ENCODE peak calls at places on chromosomes 1 and 21, in four cellular contexts. One of them, this sample, is unnamed.

GRCh38 chr1:50369830-50370229 is 53.4 kb downstream of the DMRTA2 start:
- DNase-seq in fibroblast of lung: no peak
- DNase-seq in IMR-90: no peak
- DNase-seq in left ventricle myocardium inferior: no peak
- DNase-seq in this sample: no peak

GRCh38 chr1:206803221-206803730 is 31.0 kb upstream of the IL10 start:
- DNase-seq in IMR-90: no peak
- DNase-seq in fibroblast of lung: no peak
- DNase-seq in left ventricle myocardium inferior: no peak
- DNase-seq in this sample: no peak

GRCh38 chr1:163315773-163316374 is 5.9 kb upstream of the NUF2 start:
- DNase-seq in IMR-90: peak; percentile 68
- DNase-seq in left ventricle myocardium inferior: no peak
- DNase-seq in fibroblast of lung: peak; percentile 74
- DNase-seq in this sample: peak; percentile 54

GRCh38 chr1:42181687-42182086 is 17.1 kb upstream of the GUCA2A start:
- DNase-seq in fibroblast of lung: no peak
- DNase-seq in left ventricle myocardium inferior: no peak
- DNase-seq in IMR-90: no peak
- DNase-seq in this sample: no peak

GRCh38 chr1:192709544-192709943 is 73.6 kb downstream of the RGS13 start:
- DNase-seq in fibroblast of lung: no peak
- DNase-seq in left ventricle myocardium inferior: no peak
- DNase-seq in IMR-90: peak; percentile 32
- DNase-seq in this sample: no peak

GRCh38 chr1:169484683-169485426 is 889 bp downstream of the SLC19A2 start:
- DNase-seq in IMR-90: peak; percentile 82
- DNase-seq in fibroblast of lung: peak; percentile 82
- DNase-seq in left ventricle myocardium inferior: peak; percentile 33
- DNase-seq in this sample: peak; percentile 68

GRCh38 chr1:204031098-204031710 is 41.7 kb upstream of the SOX13 start:
- DNase-seq in left ventricle myocardium inferior: no peak
- DNase-seq in IMR-90: no peak
- DNase-seq in fibroblast of lung: no peak
- DNase-seq in this sample: no peak

GRCh38 chr1:208093754-208094719 is 150.1 kb downstream of the PLXNA2 start:
- DNase-seq in fibroblast of lung: peak; percentile 63
- DNase-seq in IMR-90: peak; percentile 58
- DNase-seq in left ventricle myocardium inferior: peak; percentile 73
- DNase-seq in this sample: peak; percentile 79

GRCh38 chr1:28259935-28260802 is 851 bp downstream of the SESN2 start:
- DNase-seq in IMR-90: peak; percentile 88
- DNase-seq in fibroblast of lung: peak; percentile 92
- DNase-seq in left ventricle myocardium inferior: peak; percentile 79
- DNase-seq in this sample: peak; percentile 83

GRCh38 chr1:221230605-221231004 is 351.4 kb downstream of the HLX start:
- DNase-seq in fibroblast of lung: peak; percentile 25
- DNase-seq in IMR-90: peak; percentile 37
- DNase-seq in left ventricle myocardium inferior: no peak
- DNase-seq in this sample: peak; percentile 65

GRCh38 chr21:42781981-42782722 is 97.2 kb downstream of the WDR4 start:
- DNase-seq in left ventricle myocardium inferior: no peak
- DNase-seq in IMR-90: no peak
- DNase-seq in fibroblast of lung: no peak
- DNase-seq in this sample: no peak

GRCh38 chr1:94720091-94720793 is 99.9 kb upstream of the SLC44A3 start:
- DNase-seq in left ventricle myocardium inferior: no peak
- DNase-seq in IMR-90: no peak
- DNase-seq in fibroblast of lung: no peak
- DNase-seq in this sample: no peak

GRCh38 chr1:63575340-63575826 is 17.8 kb upstream of the PGM1 start:
- DNase-seq in fibroblast of lung: peak; percentile 59
- DNase-seq in IMR-90: peak; percentile 16
- DNase-seq in left ventricle myocardium inferior: no peak
- DNase-seq in this sample: peak; percentile 23

GRCh38 chr1:15736035-15736665 is at the start of gene SLC25A34:
- DNase-seq in IMR-90: no peak
- DNase-seq in fibroblast of lung: no peak
- DNase-seq in left ventricle myocardium inferior: peak; percentile 83
- DNase-seq in this sample: no peak

GRCh38 chr21:42703936-42704335 is 50.5 kb downstream of the PDE9A start:
- DNase-seq in IMR-90: no peak
- DNase-seq in left ventricle myocardium inferior: no peak
- DNase-seq in fibroblast of lung: no peak
- DNase-seq in this sample: no peak

GRCh38 chr1:90831910-90832309 is 114.8 kb upstream of the BARHL2 start:
- DNase-seq in IMR-90: no peak
- DNase-seq in left ventricle myocardium inferior: no peak
- DNase-seq in fibroblast of lung: no peak
- DNase-seq in this sample: no peak

GRCh38 chr1:207815466-207815865 is 63.6 kb downstream of the CD46 start:
- DNase-seq in left ventricle myocardium inferior: no peak
- DNase-seq in IMR-90: no peak
- DNase-seq in fibroblast of lung: no peak
- DNase-seq in this sample: no peak

GRCh38 chr1:214260561-214261205 is 20.3 kb upstream of the SMYD2 start:
- DNase-seq in fibroblast of lung: no peak
- DNase-seq in IMR-90: no peak
- DNase-seq in left ventricle myocardium inferior: no peak
- DNase-seq in this sample: no peak

GRCh38 chr1:91498035-91498434 is 2.6 kb upstream of the CDC7 start:
- DNase-seq in fibroblast of lung: no peak
- DNase-seq in IMR-90: no peak
- DNase-seq in left ventricle myocardium inferior: no peak
- DNase-seq in this sample: no peak

GRCh38 chr1:172163479-172164215 is 256.8 kb upstream of the C1orf105 start:
- DNase-seq in left ventricle myocardium inferior: no peak
- DNase-seq in fibroblast of lung: peak; percentile 46
- DNase-seq in IMR-90: peak; percentile 52
- DNase-seq in this sample: peak; percentile 41

GRCh38 chr1:165898837-165899236 is 71.4 kb downstream of the UCK2 start:
- DNase-seq in IMR-90: peak; percentile 100
- DNase-seq in fibroblast of lung: peak; percentile 96
- DNase-seq in left ventricle myocardium inferior: no peak
- DNase-seq in this sample: peak; percentile 99

GRCh38 chr1:195709821-195710220 is 898.4 kb downstream of the KCNT2 start:
- DNase-seq in fibroblast of lung: no peak
- DNase-seq in IMR-90: no peak
- DNase-seq in left ventricle myocardium inferior: no peak
- DNase-seq in this sample: no peak

GRCh38 chr21:36964832-36965719 is 1.4 kb downstream of the HLCS start:
- DNase-seq in fibroblast of lung: peak; percentile 20
- DNase-seq in IMR-90: no peak
- DNase-seq in left ventricle myocardium inferior: no peak
- DNase-seq in this sample: no peak

GRCh38 chr1:97581614-97582051 is 339.2 kb downstream of the DPYD start:
- DNase-seq in fibroblast of lung: no peak
- DNase-seq in IMR-90: peak; percentile 45
- DNase-seq in left ventricle myocardium inferior: no peak
- DNase-seq in this sample: peak; percentile 72

GRCh38 chr1:107195476-107195875 is 54.6 kb downstream of the NTNG1 start:
- DNase-seq in IMR-90: no peak
- DNase-seq in left ventricle myocardium inferior: no peak
- DNase-seq in fibroblast of lung: peak; percentile 34
- DNase-seq in this sample: no peak

GRCh38 chr1:52970149-52970548 is 43.1 kb downstream of the SCP2 start:
- DNase-seq in IMR-90: peak; percentile 20
- DNase-seq in left ventricle myocardium inferior: no peak
- DNase-seq in fibroblast of lung: peak; percentile 47
- DNase-seq in this sample: peak; percentile 18

DNA sequence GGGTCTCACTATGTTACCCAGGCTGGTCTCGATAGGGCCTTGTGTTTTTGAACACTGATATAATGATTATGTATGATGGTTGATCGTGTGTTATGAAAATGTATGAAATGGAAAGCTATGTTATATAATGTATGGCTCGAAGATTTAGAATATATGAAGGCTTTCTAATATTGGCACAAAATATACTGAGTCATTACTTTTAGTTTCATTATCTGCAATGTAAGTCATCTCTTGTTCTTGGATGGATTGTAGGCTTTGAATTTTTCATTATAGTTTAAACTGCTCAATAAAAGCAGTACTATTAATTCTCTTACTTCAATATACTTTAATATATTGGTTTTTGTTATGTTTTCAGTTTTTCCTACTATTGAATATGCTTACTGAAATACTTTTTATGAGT is 10.1 kb downstream of the FMN2 start:
- DNase-seq in IMR-90: no peak
- DNase-seq in fibroblast of lung: no peak
- DNase-seq in left ventricle myocardium inferior: no peak
- DNase-seq in this sample: no peak
- H3K4me3 ChIP-seq in IMR-90: no peak overlapping the region
- H3K4me3 ChIP-seq in fibroblast of lung: no peak overlapping the region
- H3K4me3 ChIP-seq in left ventricle myocardium inferior: no peak overlapping the region
- H3K4me3 ChIP-seq in this sample: no peak overlapping the region

GRCh38 chr1:226650236-226650841 is 88.7 kb downstream of the ITPKB start:
- DNase-seq in fibroblast of lung: no peak
- DNase-seq in IMR-90: no peak
- DNase-seq in left ventricle myocardium inferior: peak; percentile 15
- DNase-seq in this sample: no peak
- TF ChIP-seq CTCF in fibroblast of lung: no peak
- TF ChIP-seq CTCF in IMR-90: no peak
- TF ChIP-seq CTCF in left ventricle myocardium inferior: no peak
- TF ChIP-seq CTCF in this sample: no peak

GRCh38 chr21:33977721-33978369 is 62.2 kb upstream of the ATP5PO start:
- DNase-seq in left ventricle myocardium inferior: no peak
- DNase-seq in IMR-90: no peak
- DNase-seq in fibroblast of lung: no peak
- DNase-seq in this sample: no peak
- H3K4me3 ChIP-seq in left ventricle myocardium inferior: no peak overlapping the region
- H3K4me3 ChIP-seq in IMR-90: no peak overlapping the region
- H3K4me3 ChIP-seq in fibroblast of lung: no peak overlapping the region
- H3K4me3 ChIP-seq in this sample: no peak overlapping the region

GRCh38 chr1:157193702-157194391 is 55.7 kb upstream of the ETV3 start:
- DNase-seq in IMR-90: peak; percentile 42
- DNase-seq in left ventricle myocardium inferior: peak; percentile 39
- DNase-seq in fibroblast of lung: peak; percentile 52
- DNase-seq in this sample: peak; percentile 54
- TF ChIP-seq CTCF in IMR-90: peak; percentile 72
- TF ChIP-seq CTCF in left ventricle myocardium inferior: peak; percentile 63
- TF ChIP-seq CTCF in fibroblast of lung: peak; percentile 75
- TF ChIP-seq CTCF in this sample: peak; percentile 68

GRCh38 chr1:110674337-110675059 is at the start of gene KCNA3:
- DNase-seq in fibroblast of lung: no peak
- DNase-seq in left ventricle myocardium inferior: peak; percentile 19
- DNase-seq in IMR-90: no peak
- DNase-seq in this sample: no peak

GRCh38 chr1:110672753-110673108 is 2.0 kb downstream of the KCNA3 start:
- DNase-seq in IMR-90: no peak
- DNase-seq in fibroblast of lung: no peak
- DNase-seq in left ventricle myocardium inferior: no peak
- DNase-seq in this sample: no peak

GRCh38 chr1:110673805-110674336 is 869 bp downstream of the KCNA3 start:
- DNase-seq in fibroblast of lung: no peak
- DNase-seq in left ventricle myocardium inferior: no peak
- DNase-seq in IMR-90: no peak
- DNase-seq in this sample: no peak

GRCh38 chr1:110672001-110672752 is 2.6 kb downstream of the KCNA3 start:
- DNase-seq in IMR-90: peak; percentile 39
- DNase-seq in fibroblast of lung: peak; percentile 57
- DNase-seq in left ventricle myocardium inferior: no peak
- DNase-seq in this sample: peak; percentile 36

DNA sequence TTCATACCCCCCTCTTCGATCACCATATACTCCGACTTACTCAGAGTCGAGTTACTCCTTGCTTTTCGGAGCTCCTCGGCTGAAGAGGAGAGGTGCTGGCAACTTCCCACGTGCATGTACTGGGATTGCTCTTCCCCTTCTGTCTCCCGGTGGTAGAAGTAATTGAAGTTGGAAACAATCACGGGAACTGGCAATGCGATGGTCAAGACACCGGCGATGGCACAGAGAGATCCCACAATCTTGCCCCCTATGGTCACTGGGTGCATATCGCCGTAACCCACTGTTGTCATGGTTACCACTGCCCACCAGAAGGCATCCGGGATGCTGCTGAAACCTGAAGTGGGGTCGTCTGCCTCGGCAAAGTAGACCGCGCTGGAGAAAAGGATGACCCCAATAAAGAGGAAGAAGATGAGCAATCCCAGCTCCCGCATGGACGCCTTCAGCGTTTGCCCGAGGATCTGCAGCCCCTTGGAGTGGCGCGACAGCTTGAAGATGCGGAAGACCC is 1.5 kb downstream of the KCNA3 start:
- DNase-seq in IMR-90: no peak
- DNase-seq in left ventricle myocardium inferior: no peak
- DNase-seq in fibroblast of lung: no peak
- DNase-seq in this sample: no peak
- H3K4me3 ChIP-seq in IMR-90: no peak overlapping the region
- H3K4me3 ChIP-seq in left ventricle myocardium inferior: peak overlapping the region; percentile 3
- H3K4me3 ChIP-seq in fibroblast of lung: peak overlapping the region; percentile 35
- H3K4me3 ChIP-seq in this sample: no peak overlapping the region

GRCh38 chr1:17723684-17724083 is 31.4 kb upstream of the ACTL8 start:
- DNase-seq in IMR-90: no peak
- DNase-seq in fibroblast of lung: no peak
- DNase-seq in left ventricle myocardium inferior: no peak
- DNase-seq in this sample: no peak
- TF ChIP-seq CTCF in IMR-90: no peak
- TF ChIP-seq CTCF in fibroblast of lung: no peak
- TF ChIP-seq CTCF in left ventricle myocardium inferior: no peak
- TF ChIP-seq CTCF in this sample: peak; percentile 25